ENCODE peak calls at places on chromosomes 11 and 22, in four cellular contexts. N is tibial nerve, Y is PC-3, S is left ventricle myocardium inferior. R is an unnamed sample.

GRCh38 chr11:19055016-19055415 is 5.5 kb downstream of the MRGPRX2 start:
- DNase-seq in N (no peak), Y (peak), S (no peak), R (no peak)

GRCh38 chr22:29344137-29344536 is 28.6 kb upstream of the RASL10A start:
- DNase-seq in N (no peak), Y (peak), S (peak), R (peak)

GRCh38 chr11:111421251-111421650 is 42.2 kb upstream of the POU2AF1 start:
- DNase-seq in N (no peak), Y (no peak), S (no peak), R (no peak)

GRCh38 chr11:26841818-26842457 is 120.1 kb upstream of the SLC5A12 start:
- DNase-seq in N (no peak), Y (no peak), S (no peak), R (peak)

GRCh38 chr11:62030071-62030684 is 62.7 kb upstream of the FTH1 start:
- DNase-seq in N (no peak), Y (no peak), S (no peak), R (no peak)

GRCh38 chr11:86983071-86983488 is 27.9 kb upstream of the FZD4 start:
- DNase-seq in N (peak), Y (peak), S (peak), R (peak)

GRCh38 chr11:84420261-84420660 is 1134.1 kb upstream of the CCDC90B start:
- DNase-seq in N (no peak), Y (no peak), S (no peak), R (no peak)

GRCh38 chr22:29503811-29504372 is 23.9 kb downstream of the NEFH start:
- DNase-seq in N (peak), Y (peak), S (peak), R (peak)

GRCh38 chr22:44147821-44148574 is 32.7 kb upstream of the PARVG start:
- DNase-seq in N (no peak), Y (no peak), S (no peak), R (no peak)

GRCh38 chr11:44718612-44719390 is 8.0 kb upstream of the TSPAN18 start:
- DNase-seq in N (no peak), Y (no peak), S (no peak), R (no peak)

GRCh38 chr11:121191787-121192186 is 90.7 kb downstream of the TECTA start:
- DNase-seq in N (no peak), Y (no peak), S (no peak), R (no peak)

GRCh38 chr11:2586793-2587131 is 113.0 kb downstream of the KCNQ1OT1 start:
- DNase-seq in N (no peak), Y (no peak), S (no peak), R (no peak)

GRCh38 chr22:25898707-25899365 is 156.8 kb downstream of the MYO18B start:
- DNase-seq in N (no peak), Y (no peak), S (no peak), R (no peak)
- TF ChIP-seq CTCF in N (no peak), Y (no peak), S (peak), R (no peak)

GRCh38 chr11:11843233-11843632 is 1.5 kb downstream of the USP47 start:
- DNase-seq in N (peak), Y (peak), S (no peak), R (peak)

GRCh38 chr11:11844272-11844671 is 2.5 kb downstream of the USP47 start:
- DNase-seq in N (no peak), Y (no peak), S (no peak), R (no peak)

GRCh38 chr11:11845066-11845465 is 3.3 kb downstream of the USP47 start:
- DNase-seq in N (no peak), Y (peak), S (no peak), R (peak)

GRCh38 chr11:11842426-11843008 is 745 bp downstream of the USP47 start:
- DNase-seq in N (peak), Y (peak), S (peak), R (peak)

GRCh38 chr11:11843642-11844041 is 1.9 kb downstream of the USP47 start:
- DNase-seq in N (no peak), Y (no peak), S (no peak), R (no peak)
- H3K4me3 ChIP-seq in N (peak), Y (peak), S (peak), R (peak)

GRCh38 chr11:13207270-13207664 is 70.3 kb upstream of the BMAL1 start:
- DNase-seq in N (no peak), Y (no peak), S (no peak), R (peak)
- TF ChIP-seq CTCF in N (no peak), Y (no peak), S (no peak), R (peak)

DNA sequence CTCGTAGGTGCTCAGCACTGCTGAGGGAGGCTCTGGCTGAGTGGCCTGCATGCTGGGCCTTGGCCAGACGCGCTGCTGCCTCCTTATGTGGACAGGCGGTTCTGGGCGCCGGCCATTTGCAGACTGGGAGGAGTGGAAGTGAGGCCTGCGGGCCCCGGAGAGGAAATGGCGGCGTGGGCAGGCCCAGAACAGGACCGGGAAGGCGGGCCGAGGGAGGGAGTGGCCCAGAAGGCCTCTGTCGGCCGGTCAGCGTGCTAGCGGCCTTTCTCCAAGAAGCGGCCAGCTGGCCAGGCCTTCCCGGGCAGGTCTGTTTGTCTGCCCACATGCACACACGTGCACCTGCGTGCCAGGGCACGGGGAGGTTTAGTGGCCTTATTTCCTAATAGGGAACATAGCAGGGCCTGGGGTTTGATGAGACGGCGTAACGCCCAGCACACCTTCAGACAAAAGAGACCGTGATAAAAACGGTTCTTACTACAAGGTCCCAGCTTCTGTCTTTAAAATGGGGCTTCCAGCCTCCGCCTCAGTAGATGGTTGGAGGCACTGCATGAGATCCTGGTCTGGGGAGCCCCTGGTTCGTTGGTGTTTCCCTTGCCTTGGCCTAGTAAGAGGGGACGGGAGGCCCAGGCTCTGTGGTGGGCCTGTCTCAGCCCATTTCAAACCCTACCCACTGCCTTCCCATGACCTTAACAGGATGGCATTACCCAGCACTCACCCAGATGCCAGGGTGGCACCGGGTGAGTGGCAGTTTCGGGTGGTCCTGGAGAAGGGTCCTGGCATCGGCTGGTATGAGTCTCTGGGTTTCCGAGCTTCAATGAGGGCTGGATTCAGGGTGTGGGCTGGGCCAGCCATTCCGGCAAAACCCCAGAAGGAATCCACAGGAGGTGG is 65.1 kb upstream of the PPARA start:
- DNase-seq in N (peak), Y (peak), S (peak), R (peak)
- H3K4me3 ChIP-seq in N (peak), Y (peak), S (peak), R (peak)

GRCh38 chr11:32870676-32871075 is 21.9 kb upstream of the QSER1 start:
- DNase-seq in N (no peak), Y (peak), S (no peak), R (peak)
- TF ChIP-seq CTCF in N (peak), Y (peak), S (peak), R (peak)

DNA sequence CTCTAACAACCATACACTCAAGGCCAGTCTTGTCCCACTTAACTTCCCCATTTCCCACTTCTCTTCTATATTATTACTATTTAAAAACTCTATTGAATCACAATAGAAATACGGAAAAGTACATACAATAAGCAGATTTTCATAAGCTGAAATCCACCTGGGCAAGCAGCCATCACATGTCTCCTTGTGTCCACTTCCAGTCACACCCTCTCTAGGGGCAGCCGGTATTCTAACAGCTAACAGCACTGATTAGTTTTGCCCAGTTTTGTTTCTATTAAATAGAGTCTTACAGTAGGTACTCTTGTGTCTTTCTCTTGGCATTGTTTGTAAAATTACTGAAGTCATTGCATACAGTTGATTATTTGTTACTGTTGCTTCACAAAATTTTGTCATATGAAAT is 37.8 kb downstream of the PPP6R3 start:
- DNase-seq in N (no peak), Y (no peak), S (no peak), R (no peak)
- H3K4me3 ChIP-seq in N (no peak), Y (no peak), S (no peak), R (no peak)